ENCODE peak calls at places on chromosomes 3 and 15, in five cellular contexts. P is heart left ventricle; T is CD4-positive, alpha-beta T cell; A is T-helper 17 cell; Z is A549. K is an unnamed sample.

GRCh38 chr3:189839576-189839975 is 208.4 kb downstream of the TP63 start:
- ATAC-seq in P (peak; percentile 58), T (no peak), A (no peak), Z (peak; percentile 97), K (no peak)

GRCh38 chr3:71760140-71760539 is 6.5 kb downstream of the GPR27 start:
- ATAC-seq in P (no peak), T (no peak), A (no peak), Z (no peak), K (no peak)

GRCh38 chr3:148648685-148649352 is 48.9 kb upstream of the AGTR1 start:
- ATAC-seq in P (peak; percentile 46), T (no peak), A (no peak), Z (no peak), K (no peak)

GRCh38 chr3:129428020-129428381 is 435 bp downstream of the EFCAB12 start:
- ATAC-seq in P (peak; percentile 19), T (peak; percentile 4), A (no peak), Z (peak; percentile 36), K (no peak)

GRCh38 chr3:102225407-102226132 is 209.2 kb upstream of the ZPLD1 start:
- ATAC-seq in P (peak; percentile 90), T (peak; percentile 63), A (peak; percentile 58), Z (peak; percentile 69), K (peak; percentile 66)

GRCh38 chr15:40545457-40545856 is 19.4 kb downstream of the CCDC32 start:
- ATAC-seq in P (no peak), T (no peak), A (no peak), Z (no peak), K (no peak)

GRCh38 chr3:82363131-82363530 is 601.7 kb upstream of the GBE1 start:
- ATAC-seq in P (no peak), T (no peak), A (no peak), Z (no peak), K (no peak)

GRCh38 chr3:42572278-42572677 is 9.5 kb downstream of the SEC22C start:
- ATAC-seq in P (peak; percentile 79), T (peak; percentile 57), A (peak; percentile 79), Z (peak; percentile 96), K (no peak)

GRCh38 chr3:197516517-197516889 is 39.3 kb downstream of the BDH1 start:
- ATAC-seq in P (no peak), T (no peak), A (no peak), Z (peak; percentile 28), K (no peak)

GRCh38 chr15:93088981-93089854 is at the start of gene RGMA:
- ATAC-seq in P (peak; percentile 68), T (peak; percentile 37), A (no peak), Z (peak; percentile 40), K (peak; percentile 29)

GRCh38 chr3:194203482-194204035 is 67.6 kb downstream of the HES1 start:
- ATAC-seq in P (no peak), T (peak; percentile 77), A (peak; percentile 71), Z (no peak), K (no peak)

GRCh38 chr15:47718474-47719440 is 1.5 kb downstream of the SEMA6D start:
- ATAC-seq in P (peak; percentile 30), T (no peak), A (no peak), Z (no peak), K (no peak)

GRCh38 chr15:89072277-89072869 is 15.9 kb upstream of the ABHD2 start:
- ATAC-seq in P (no peak), T (no peak), A (no peak), Z (no peak), K (no peak)

GRCh38 chr15:67845974-67846373 is 6.1 kb upstream of the RNU6-1 start:
- ATAC-seq in P (no peak), T (no peak), A (no peak), Z (no peak), K (no peak)

GRCh38 chr3:195059006-195059350 is 212.0 kb downstream of the XXYLT1 start:
- ATAC-seq in P (peak; percentile 52), T (no peak), A (no peak), Z (no peak), K (peak; percentile 32)

GRCh38 chr3:123449092-123449985 is 449 bp upstream of the ADCY5 start:
- ATAC-seq in P (peak; percentile 71), T (no peak), A (no peak), Z (peak; percentile 61), K (peak; percentile 66)

GRCh38 chr3:169379496-169380121 is 283.9 kb downstream of the MECOM start:
- ATAC-seq in P (no peak), T (no peak), A (no peak), Z (no peak), K (no peak)

GRCh38 chr15:86121568-86121967 is 41.9 kb downstream of the AGBL1 start:
- ATAC-seq in P (no peak), T (no peak), A (no peak), Z (no peak), K (no peak)

GRCh38 chr3:10505050-10505790 is at the start of gene ATP2B2:
- ATAC-seq in P (no peak), T (peak; percentile 59), A (peak; percentile 37), Z (peak; percentile 22), K (no peak)

GRCh38 chr15:39075756-39076341 is 505.0 kb upstream of the THBS1 start:
- ATAC-seq in P (no peak), T (no peak), A (no peak), Z (no peak), K (peak; percentile 57)

GRCh38 chr3:109563149-109563548 is 225.8 kb upstream of the DPPA4 start:
- ATAC-seq in P (no peak), T (peak; percentile 66), A (peak; percentile 92), Z (no peak), K (no peak)

GRCh38 chr3:98556164-98557130 is 24.7 kb downstream of the GPR15 start:
- ATAC-seq in P (no peak), T (peak; percentile 84), A (peak; percentile 88), Z (no peak), K (no peak)

GRCh38 chr3:134339331-134339730 is 34.9 kb downstream of the AMOTL2 start:
- ATAC-seq in P (no peak), T (no peak), A (no peak), Z (peak; percentile 30), K (no peak)

GRCh38 chr15:74311734-74312444 is 55.6 kb downstream of the CYP11A1 start:
- ATAC-seq in P (peak; percentile 21), T (no peak), A (no peak), Z (peak; percentile 65), K (no peak)

GRCh38 chr15:98896802-98897732 is 110.5 kb downstream of the PGPEP1L start:
- ATAC-seq in P (peak; percentile 92), T (no peak), A (no peak), Z (peak; percentile 91), K (peak; percentile 85)

GRCh38 chr3:71651625-71652024 is 68.1 kb upstream of the FOXP1 start:
- ATAC-seq in P (no peak), T (no peak), A (no peak), Z (no peak), K (no peak)

GRCh38 chr15:89559865-89560264 is 15.4 kb upstream of the TICRR start:
- ATAC-seq in P (no peak), T (no peak), A (no peak), Z (peak; percentile 66), K (no peak)

GRCh38 chr3:79810529-79810928 is 42.7 kb upstream of the ROBO1 start:
- ATAC-seq in P (no peak), T (no peak), A (no peak), Z (no peak), K (no peak)

GRCh38 chr3:61796088-61796680 is 234.8 kb downstream of the PTPRG start:
- ATAC-seq in P (peak; percentile 52), T (no peak), A (no peak), Z (no peak), K (no peak)

GRCh38 chr3:149494759-149495580 is 20.5 kb downstream of the TM4SF4 start:
- ATAC-seq in P (no peak), T (no peak), A (no peak), Z (peak; percentile 42), K (no peak)

GRCh38 chr15:33448151-33448550 is 137.4 kb downstream of the RYR3 start:
- ATAC-seq in P (no peak), T (no peak), A (no peak), Z (no peak), K (no peak)

GRCh38 chr3:184560992-184561328 is 625 bp upstream of the EPHB3 start:
- ATAC-seq in P (peak; percentile 30), T (no peak), A (peak; percentile 40), Z (peak; percentile 4), K (peak; percentile 26)

GRCh38 chr15:84915011-84915958 is 30.8 kb downstream of the SLC28A1 start:
- ATAC-seq in P (peak; percentile 89), T (peak; percentile 65), A (peak; percentile 67), Z (peak; percentile 81), K (peak; percentile 66)

K was measured in gastroesophageal sphincter.